ENCODE peak calls at places on chromosomes 4 and X, in eight cellular contexts. H is RKO, I is GM03348, M is left ventricle myocardium superior, P is AG04450, D is Panc1, T is GDM1, W is HFF-Myc. S is an unnamed sample.

GRCh38 chrX:31572396-31572795 is 500.6 kb upstream of the FTHL17 start:
- DNase-seq in H (no peak), I (no peak), M (no peak), P (no peak), D (no peak), T (no peak), W (no peak), S (no peak)

GRCh38 chr4:6469898-6470501 is 2.4 kb downstream of the PPP2R2C start:
- DNase-seq in H (no peak), I (no peak), M (no peak), P (no peak), D (no peak), T (no peak), W (no peak), S (no peak)

GRCh38 chr4:48372272-48372671 is 30.9 kb downstream of the SLAIN2 start:
- DNase-seq in H (no peak), I (no peak), M (no peak), P (no peak), D (no peak), T (no peak), W (no peak), S (no peak)

GRCh38 chrX:131783555-131784338 is 239.4 kb upstream of the STK26 start:
- DNase-seq in H (no peak), I (no peak), M (no peak), P (no peak), D (peak; percentile 92), T (peak; percentile 75), W (no peak), S (no peak)

GRCh38 chrX:68826113-68826980 is 2.5 kb upstream of the EFNB1 start:
- DNase-seq in H (no peak), I (no peak), M (no peak), P (no peak), D (no peak), T (no peak), W (no peak), S (no peak)

GRCh38 chr4:6886886-6887285 is 22.7 kb upstream of the TBC1D14 start:
- DNase-seq in H (no peak), I (no peak), M (no peak), P (no peak), D (no peak), T (no peak), W (no peak), S (no peak)

GRCh38 chr4:159035570-159035969 is 67.3 kb upstream of the RAPGEF2 start:
- DNase-seq in H (no peak), I (no peak), M (no peak), P (no peak), D (no peak), T (no peak), W (no peak), S (no peak)

GRCh38 chr4:14862881-14863280 is 139.4 kb upstream of the CPEB2 start:
- DNase-seq in H (no peak), I (peak; percentile 39), M (peak; percentile 42), P (no peak), D (no peak), T (no peak), W (no peak), S (no peak)

GRCh38 chrX:1417921-1418875 is 26.3 kb upstream of the SLC25A6 start:
- DNase-seq in H (no peak), I (no peak), M (peak; percentile 22), P (no peak), D (no peak), T (no peak), W (no peak), S (no peak)

GRCh38 chr4:110172972-110173371 is 25.4 kb downstream of the ELOVL6 start:
- DNase-seq in H (no peak), I (no peak), M (no peak), P (no peak), D (no peak), T (no peak), W (no peak), S (no peak)

S was measured in HS-27A.